ENCODE peak calls at places on chromosomes 4 and X, in four cellular contexts. F, Q, A and Y are unnamed samples.

GRCh38 chrX:75327607-75328006 is 53.7 kb downstream of the UPRT start:
- DNase-seq in F (no peak), Q (no peak), A (no peak), Y (no peak)

GRCh38 chr4:139015948-139016451 is 419 bp downstream of the NOCT start:
- DNase-seq in F (peak; percentile 12), Q (no peak), A (no peak), Y (no peak)

GRCh38 chr4:23320881-23321612 is 568.8 kb downstream of the PPARGC1A start:
- DNase-seq in F (no peak), Q (no peak), A (no peak), Y (no peak)

GRCh38 chr4:40933272-40934053 is 183.7 kb downstream of the NSUN7 start:
- DNase-seq in F (no peak), Q (no peak), A (no peak), Y (no peak)

GRCh38 chr4:183806341-183806740 is 98.8 kb upstream of the STOX2 start:
- DNase-seq in F (no peak), Q (no peak), A (no peak), Y (no peak)

GRCh38 chr4:181078236-181078635 is 1165.0 kb upstream of the TENM3 start:
- DNase-seq in F (no peak), Q (no peak), A (no peak), Y (no peak)

GRCh38 chr4:47631161-47631560 is 146.1 kb downstream of the ATP10D start:
- DNase-seq in F (no peak), Q (no peak), A (no peak), Y (no peak)

GRCh38 chr4:128570380-128570779 is 239.1 kb upstream of the JADE1 start:
- DNase-seq in F (no peak), Q (no peak), A (no peak), Y (no peak)

GRCh38 chr4:68368566-68369473 is 18.9 kb upstream of the YTHDC1 start:
- DNase-seq in F (no peak), Q (no peak), A (no peak), Y (no peak)

GRCh38 chr4:140100771-140101170 is 53.2 kb downstream of the MAML3 start:
- DNase-seq in F (no peak), Q (no peak), A (no peak), Y (no peak)

GRCh38 chr4:7208509-7209451 is 16.4 kb downstream of the SORCS2 start:
- DNase-seq in F (no peak), Q (no peak), A (no peak), Y (no peak)

GRCh38 chr4:165207431-165208321 is at the start of gene KLHL2:
- DNase-seq in F (peak; percentile 49), Q (peak; percentile 84), A (no peak), Y (peak; percentile 71)

GRCh38 chrX:154049209-154050112 is 29.8 kb upstream of the IRAK1 start:
- DNase-seq in F (no peak), Q (no peak), A (no peak), Y (no peak)

GRCh38 chr4:46946914-46947313 is 37.9 kb upstream of the COX7B2 start:
- DNase-seq in F (no peak), Q (no peak), A (no peak), Y (no peak)

GRCh38 chrX:135931644-135932487 is 38.4 kb downstream of the SAGE1 start:
- DNase-seq in F (peak; percentile 15), Q (peak; percentile 56), A (no peak), Y (peak; percentile 64)

GRCh38 chrX:95860127-95860526 is 824.5 kb upstream of the DIAPH2 start:
- DNase-seq in F (no peak), Q (no peak), A (no peak), Y (no peak)

GRCh38 chr4:54172156-54172555 is 56.9 kb upstream of the PDGFRA start:
- DNase-seq in F (no peak), Q (no peak), A (no peak), Y (no peak)

GRCh38 chr4:65917486-65917885 is 247.2 kb upstream of the EPHA5 start:
- DNase-seq in F (no peak), Q (no peak), A (no peak), Y (no peak)

GRCh38 chrX:21490341-21490740 is 116.1 kb downstream of the CNKSR2 start:
- DNase-seq in F (no peak), Q (no peak), A (no peak), Y (no peak)

GRCh38 chr4:140096921-140097320 is 57.1 kb downstream of the MAML3 start:
- DNase-seq in F (no peak), Q (no peak), A (no peak), Y (no peak)

GRCh38 chr4:80184053-80184790 is 13.1 kb upstream of the PRDM8 start:
- DNase-seq in F (peak; percentile 32), Q (no peak), A (no peak), Y (no peak)

GRCh38 chr4:56077676-56078075 is 128.9 kb downstream of the CEP135 start:
- DNase-seq in F (no peak), Q (no peak), A (no peak), Y (no peak)

GRCh38 chrX:85851418-85851817 is 195.9 kb downstream of the CHM start:
- DNase-seq in F (peak; percentile 14), Q (peak; percentile 4), A (no peak), Y (peak; percentile 2)

GRCh38 chr4:164613761-164614277 is 140.1 kb upstream of the SMIM31 start:
- DNase-seq in F (no peak), Q (no peak), A (no peak), Y (no peak)

GRCh38 chr4:129514852-129515251 is 418.9 kb downstream of the C4orf33 start:
- DNase-seq in F (no peak), Q (no peak), A (no peak), Y (no peak)

GRCh38 chr4:4787421-4787820 is 72.0 kb upstream of the MSX1 start:
- DNase-seq in F (no peak), Q (no peak), A (no peak), Y (no peak)

GRCh38 chrX:154459843-154460242 is 1.8 kb downstream of the PLXNA3 start:
- DNase-seq in F (no peak), Q (peak; percentile 55), A (no peak), Y (no peak)

GRCh38 chr4:3017504-3017903 is 54.1 kb downstream of the GRK4 start:
- DNase-seq in F (no peak), Q (no peak), A (no peak), Y (no peak)

GRCh38 chrX:146907391-146908240 is 93.1 kb upstream of the CXorf51A start:
- DNase-seq in F (no peak), Q (no peak), A (no peak), Y (no peak)

GRCh38 chr4:151719045-151719743 is 41.6 kb downstream of the GATB start:
- DNase-seq in F (no peak), Q (no peak), A (no peak), Y (no peak)

GRCh38 chrX:150680974-150681373 is 12.2 kb upstream of the MTMR1 start:
- DNase-seq in F (peak; percentile 7), Q (no peak), A (no peak), Y (no peak)

GRCh38 chr4:1310031-1310795 is 20.5 kb downstream of the MAEA start:
- DNase-seq in F (no peak), Q (no peak), A (no peak), Y (no peak)

GRCh38 chrX:23786268-23786815 is 3.4 kb downstream of the SAT1 start:
- DNase-seq in F (no peak), Q (no peak), A (no peak), Y (no peak)

GRCh38 chr4:94536649-94537464 is 85.1 kb downstream of the PDLIM5 start:
- DNase-seq in F (no peak), Q (no peak), A (no peak), Y (no peak)

GRCh38 chrX:134933248-134933647 is 57.5 kb upstream of the SMIM10 start:
- DNase-seq in F (no peak), Q (no peak), A (no peak), Y (no peak)

GRCh38 chr4:125796138-125796537 is 481.4 kb downstream of the FAT4 start:
- DNase-seq in F (no peak), Q (no peak), A (no peak), Y (no peak)

GRCh38 chr4:102606261-102606660 is 105.1 kb downstream of the NFKB1 start:
- DNase-seq in F (no peak), Q (no peak), A (no peak), Y (no peak)

GRCh38 chrX:1425381-1425780 is 27.3 kb downstream of the ASMTL start:
- DNase-seq in F (no peak), Q (no peak), A (no peak), Y (no peak)

GRCh38 chrX:72202792-72203401 is 21.3 kb downstream of the PIN4 start:
- DNase-seq in F (no peak), Q (no peak), A (no peak), Y (no peak)

GRCh38 chrX:56615282-56615681 is 51.9 kb downstream of the UBQLN2 start:
- DNase-seq in F (peak; percentile 2), Q (no peak), A (no peak), Y (no peak)
- TF ChIP-seq ZNF274 in F (no peak), Q (no peak), A (no peak), Y (no peak)

GRCh38 chr4:109207060-109207459 is 95.4 kb downstream of the COL25A1 start:
- DNase-seq in F (no peak), Q (no peak), A (no peak), Y (no peak)
- TF ChIP-seq CHD2 in F (no peak), Q (no peak), A (no peak), Y (no peak)

GRCh38 chr4:73703320-73703719 is 37.0 kb upstream of the CXCL8 start:
- DNase-seq in F (no peak), Q (peak; percentile 16), A (no peak), Y (no peak)
- H2AFZ ChIP-seq in F (no peak overlapping the region), Q (peak overlapping the region; percentile 86), A (no peak overlapping the region), Y (no peak overlapping the region)

GRCh38 chr4:185211641-185212040 is 2.2 kb downstream of the SNX25 start:
- DNase-seq in F (peak; percentile 26), Q (no peak), A (no peak), Y (no peak)
- TF ChIP-seq ZNF274 in F (no peak), Q (no peak), A (no peak), Y (no peak)